ENCODE peak calls at places on chromosomes 1 and 21, in eight cellular contexts. U is stimulated activated CD4-positive, alpha-beta T cell treated with anti-CD3 and anti-CD28 coated beads, Interleukin-4, amount 100 ng/mL, for 24 hours; C is NCI-H1417; O is germinal center; Y is HFFc6; Z is hepatocyte; H is ACHN; N is fibroblast of the conjunctiva. B is an unnamed sample.

GRCh38 chr1:113390871-113391642 is 742 bp downstream of the MAGI3 start:
- DNase-seq in U (peak), C (peak), O (peak), Y (peak), Z (peak), H (peak), N (no peak), B (peak)

GRCh38 chr1:243349128-243349527 is 93.3 kb downstream of the SDCCAG8 start:
- DNase-seq in U (no peak), C (no peak), O (no peak), Y (no peak), Z (no peak), H (no peak), N (no peak), B (no peak)

GRCh38 chr1:158101455-158101854 is 79.2 kb upstream of the CD1D start:
- DNase-seq in U (no peak), C (no peak), O (no peak), Y (no peak), Z (peak), H (no peak), N (no peak), B (no peak)

GRCh38 chr21:17105972-17106371 is 406.9 kb upstream of the CXADR start:
- DNase-seq in U (no peak), C (no peak), O (no peak), Y (no peak), Z (no peak), H (no peak), N (no peak), B (no peak)

GRCh38 chr1:10208537-10208936 is 1.8 kb upstream of the KIF1B start:
- DNase-seq in U (no peak), C (no peak), O (no peak), Y (no peak), Z (no peak), H (no peak), N (no peak), B (no peak)

GRCh38 chr1:45630429-45630828 is 6.6 kb upstream of the CCDC17 start:
- DNase-seq in U (no peak), C (no peak), O (no peak), Y (no peak), Z (no peak), H (no peak), N (no peak), B (no peak)

GRCh38 chr1:47785561-47786271 is 211.5 kb downstream of the TRABD2B start:
- DNase-seq in U (no peak), C (no peak), O (no peak), Y (no peak), Z (peak), H (peak), N (no peak), B (peak)

GRCh38 chr1:201419241-201419640 is 2.3 kb downstream of the TNNI1 start:
- DNase-seq in U (no peak), C (no peak), O (no peak), Y (no peak), Z (peak), H (no peak), N (no peak), B (no peak)

GRCh38 chr1:227372662-227373061 is 54.4 kb upstream of the CDC42BPA start:
- DNase-seq in U (no peak), C (no peak), O (no peak), Y (peak), Z (no peak), H (no peak), N (peak), B (no peak)

GRCh38 chr1:228358039-228358763 is 48.4 kb downstream of the TRIM11 start:
- DNase-seq in U (no peak), C (no peak), O (no peak), Y (peak), Z (no peak), H (no peak), N (no peak), B (no peak)

GRCh38 chr1:166616206-166616605 is 223.1 kb upstream of the POGK start:
- DNase-seq in U (no peak), C (no peak), O (no peak), Y (no peak), Z (no peak), H (no peak), N (no peak), B (no peak)

GRCh38 chr1:243287128-243287470 is 31.3 kb downstream of the SDCCAG8 start:
- DNase-seq in U (no peak), C (no peak), O (no peak), Y (no peak), Z (no peak), H (no peak), N (no peak), B (no peak)

GRCh38 chr1:17194981-17195528 is 9.9 kb upstream of the PADI1 start:
- DNase-seq in U (no peak), C (no peak), O (no peak), Y (no peak), Z (no peak), H (no peak), N (no peak), B (no peak)

GRCh38 chr1:66364578-66365391 is 169.2 kb upstream of the SGIP1 start:
- DNase-seq in U (peak), C (no peak), O (no peak), Y (peak), Z (no peak), H (no peak), N (no peak), B (no peak)

GRCh38 chr1:52601976-52602327 is 219 bp upstream of the GPX7 start:
- DNase-seq in U (no peak), C (no peak), O (no peak), Y (no peak), Z (no peak), H (no peak), N (no peak), B (no peak)

GRCh38 chr1:240350910-240351331 is 259.2 kb downstream of the FMN2 start:
- DNase-seq in U (no peak), C (no peak), O (no peak), Y (peak), Z (no peak), H (no peak), N (no peak), B (no peak)

GRCh38 chr1:223843934-223844333 is 1.8 kb downstream of the TP53BP2 start:
- DNase-seq in U (no peak), C (no peak), O (no peak), Y (no peak), Z (no peak), H (peak), N (no peak), B (no peak)

GRCh38 chr1:87131809-87132663 is 196.6 kb upstream of the LMO4 start:
- DNase-seq in U (peak), C (peak), O (peak), Y (peak), Z (peak), H (peak), N (peak), B (peak)

GRCh38 chr1:25022361-25023189 is 92.5 kb upstream of the RUNX3 start:
- DNase-seq in U (peak), C (peak), O (peak), Y (peak), Z (peak), H (no peak), N (peak), B (no peak)

GRCh38 chr1:34983700-34984355 is 1.3 kb downstream of the TMEM35B start:
- DNase-seq in U (no peak), C (no peak), O (no peak), Y (no peak), Z (peak), H (no peak), N (no peak), B (no peak)

GRCh38 chr1:94591791-94592565 is 50.4 kb upstream of the F3 start:
- DNase-seq in U (no peak), C (no peak), O (no peak), Y (no peak), Z (no peak), H (no peak), N (no peak), B (no peak)

GRCh38 chr1:54275349-54275748 is 75.4 kb downstream of the MRPL37 start:
- DNase-seq in U (no peak), C (no peak), O (no peak), Y (peak), Z (no peak), H (no peak), N (peak), B (no peak)

GRCh38 chr21:45004481-45005263 is 64.8 kb downstream of the SLX9 start:
- DNase-seq in U (no peak), C (no peak), O (no peak), Y (no peak), Z (peak), H (no peak), N (no peak), B (no peak)

GRCh38 chr1:59298710-59299346 is 1.9 kb downstream of the FGGY start:
- DNase-seq in U (no peak), C (no peak), O (no peak), Y (peak), Z (peak), H (no peak), N (no peak), B (no peak)

B was measured in HEK293T.